ENCODE peak calls at places on chromosomes 2 and 18, in four cellular contexts. G is fibroblast of mammary gland, X is AG08396, W is HT-29. V is an unnamed sample.
A peak's percentile ranks its signal among the peaks of the same experiment; 100 is the strongest.

GRCh38 chr2:12534646-12535263 is 182.0 kb upstream of the TRIB2 start:
- DNase-seq in X (peak; percentile 79), G (peak; percentile 97), W (no peak), V (peak; percentile 82)

GRCh38 chr2:95270541-95271081 is 3.6 kb upstream of the PROM2 start:
- DNase-seq in G (no peak), W (no peak), X (no peak), V (no peak)

GRCh38 chr18:48073231-48073930 is 142.9 kb upstream of the SMAD2 start:
- DNase-seq in G (peak; percentile 39), W (no peak), X (no peak), V (no peak)

GRCh38 chr2:221716434-221717303 is 144.6 kb upstream of the EPHA4 start:
- DNase-seq in G (peak; percentile 63), X (peak; percentile 16), W (peak; percentile 54), V (no peak)

GRCh38 chr2:60567919-60568874 is 14.7 kb upstream of the BCL11A start:
- DNase-seq in G (no peak), W (no peak), X (no peak), V (no peak)

GRCh38 chr2:64141711-64142405 is 2.4 kb downstream of the PELI1 start:
- DNase-seq in W (peak; percentile 59), X (no peak), G (no peak), V (no peak)

GRCh38 chr2:40281021-40281940 is 170.6 kb downstream of the SLC8A1 start:
- DNase-seq in W (no peak), G (peak; percentile 88), X (peak; percentile 28), V (no peak)

GRCh38 chr2:73295751-73296400 is 2.5 kb upstream of the EGR4 start:
- DNase-seq in X (no peak), W (peak; percentile 15), G (no peak), V (no peak)

GRCh38 chr2:10981941-10982381 is 70.2 kb downstream of the KCNF1 start:
- DNase-seq in G (no peak), X (no peak), W (no peak), V (no peak)